ENCODE peak calls at places on chromosome 4, in four cellular contexts. One of them, this sample, is unnamed.

GRCh38 chr4:612052-612748 is 13.2 kb upstream of the PDE6B start:
- DNase-seq in stimulated activated CD8-positive, alpha-beta memory T cell treated with anti-CD3 and anti-CD28 coated beads, Interleukin-7, amount 100 ng/mL, for 24 hours: no peak
- DNase-seq in NCI-H1092: no peak
- DNase-seq in GM12891: no peak
- DNase-seq in this sample: no peak

GRCh38 chr4:90757529-90757928 is 630.3 kb downstream of the CCSER1 start:
- DNase-seq in GM12891: no peak
- DNase-seq in NCI-H1092: no peak
- DNase-seq in stimulated activated CD8-positive, alpha-beta memory T cell treated with anti-CD3 and anti-CD28 coated beads, Interleukin-7, amount 100 ng/mL, for 24 hours: no peak
- DNase-seq in this sample: no peak

GRCh38 chr4:151990201-151990600 is 229.4 kb upstream of the GATB start:
- DNase-seq in stimulated activated CD8-positive, alpha-beta memory T cell treated with anti-CD3 and anti-CD28 coated beads, Interleukin-7, amount 100 ng/mL, for 24 hours: no peak
- DNase-seq in GM12891: no peak
- DNase-seq in NCI-H1092: no peak
- DNase-seq in this sample: no peak

GRCh38 chr4:112082954-112083586 is 62.2 kb upstream of the FAM241A start:
- DNase-seq in NCI-H1092: no peak
- DNase-seq in GM12891: no peak
- DNase-seq in stimulated activated CD8-positive, alpha-beta memory T cell treated with anti-CD3 and anti-CD28 coated beads, Interleukin-7, amount 100 ng/mL, for 24 hours: no peak
- DNase-seq in this sample: no peak

GRCh38 chr4:81142744-81143143 is 72.3 kb downstream of the PRKG2 start:
- DNase-seq in GM12891: no peak
- DNase-seq in stimulated activated CD8-positive, alpha-beta memory T cell treated with anti-CD3 and anti-CD28 coated beads, Interleukin-7, amount 100 ng/mL, for 24 hours: no peak
- DNase-seq in NCI-H1092: no peak
- DNase-seq in this sample: no peak

GRCh38 chr4:167031534-167032156 is 202.6 kb downstream of the SPOCK3 start:
- DNase-seq in GM12891: no peak
- DNase-seq in stimulated activated CD8-positive, alpha-beta memory T cell treated with anti-CD3 and anti-CD28 coated beads, Interleukin-7, amount 100 ng/mL, for 24 hours: no peak
- DNase-seq in NCI-H1092: no peak
- DNase-seq in this sample: no peak

GRCh38 chr4:7295201-7295916 is 103.0 kb downstream of the SORCS2 start:
- DNase-seq in GM12891: no peak
- DNase-seq in stimulated activated CD8-positive, alpha-beta memory T cell treated with anti-CD3 and anti-CD28 coated beads, Interleukin-7, amount 100 ng/mL, for 24 hours: no peak
- DNase-seq in NCI-H1092: peak
- DNase-seq in this sample: no peak

GRCh38 chr4:63777571-63777970 is 631.7 kb downstream of the TECRL start:
- DNase-seq in stimulated activated CD8-positive, alpha-beta memory T cell treated with anti-CD3 and anti-CD28 coated beads, Interleukin-7, amount 100 ng/mL, for 24 hours: no peak
- DNase-seq in NCI-H1092: no peak
- DNase-seq in GM12891: no peak
- DNase-seq in this sample: no peak

GRCh38 chr4:155809835-155810234 is 51.0 kb downstream of the GUCY1B1 start:
- DNase-seq in GM12891: peak
- DNase-seq in NCI-H1092: peak
- DNase-seq in stimulated activated CD8-positive, alpha-beta memory T cell treated with anti-CD3 and anti-CD28 coated beads, Interleukin-7, amount 100 ng/mL, for 24 hours: no peak
- DNase-seq in this sample: no peak

GRCh38 chr4:12548678-12549077 is 935.5 kb downstream of the RAB28 start:
- DNase-seq in GM12891: no peak
- DNase-seq in NCI-H1092: no peak
- DNase-seq in stimulated activated CD8-positive, alpha-beta memory T cell treated with anti-CD3 and anti-CD28 coated beads, Interleukin-7, amount 100 ng/mL, for 24 hours: no peak
- DNase-seq in this sample: no peak

GRCh38 chr4:15162046-15162445 is 159.8 kb downstream of the CPEB2 start:
- DNase-seq in NCI-H1092: no peak
- DNase-seq in GM12891: no peak
- DNase-seq in stimulated activated CD8-positive, alpha-beta memory T cell treated with anti-CD3 and anti-CD28 coated beads, Interleukin-7, amount 100 ng/mL, for 24 hours: no peak
- DNase-seq in this sample: no peak

GRCh38 chr4:7213802-7214201 is 21.5 kb downstream of the SORCS2 start:
- DNase-seq in stimulated activated CD8-positive, alpha-beta memory T cell treated with anti-CD3 and anti-CD28 coated beads, Interleukin-7, amount 100 ng/mL, for 24 hours: no peak
- DNase-seq in NCI-H1092: no peak
- DNase-seq in GM12891: no peak
- DNase-seq in this sample: no peak

This sample was measured in activated T-helper 2 cell treated with anti-CD3 and anti-CD28 coated beads, Interferon-gamma antibody, Interleukin-2, Interleukin-4, amounts not matched to agents 10 μg/mL and 5 μg/mL and 100 μg/mL, durations not matched to agents 14 hours and 24 hours and 36 hours.